ENCODE peak calls at places on chromosomes 12 and 14, in seven cellular contexts. Q is LoVo, A is right atrium auricular region, E is GM03348, H is cardiac fibroblast, O is neural crest cell, S is DMS53. N is an unnamed sample.

GRCh38 chr14:49050836-49051235 is 535.3 kb downstream of the RPS29 start:
- DNase-seq in H (no peak), S (peak; percentile 25), E (no peak), O (no peak), A (no peak), Q (no peak), N (no peak)

GRCh38 chr12:20505056-20505455 is 136.7 kb downstream of the PDE3A start:
- DNase-seq in O (no peak), Q (no peak), A (no peak), H (peak; percentile 67), E (no peak), S (no peak), N (no peak)

GRCh38 chr12:77888611-77889010 is 57.9 kb downstream of the NAV3 start:
- DNase-seq in A (no peak), H (peak; percentile 91), Q (peak; percentile 57), E (peak; percentile 20), S (peak; percentile 84), O (no peak), N (no peak)

GRCh38 chr14:58638231-58639205 is 756 bp downstream of the DACT1 start:
- DNase-seq in H (peak; percentile 43), S (peak; percentile 59), E (peak; percentile 62), A (no peak), O (peak; percentile 26), Q (peak; percentile 31), N (peak; percentile 26)

GRCh38 chr12:40183745-40184144 is 41.1 kb upstream of the LRRK2 start:
- DNase-seq in A (no peak), H (no peak), E (no peak), Q (no peak), S (no peak), O (no peak), N (no peak)

GRCh38 chr14:78758333-78758732 is 588.2 kb downstream of the NRXN3 start:
- DNase-seq in Q (peak; percentile 16), O (peak; percentile 40), E (peak; percentile 51), A (no peak), S (peak; percentile 84), H (peak; percentile 37), N (no peak)

GRCh38 chr12:117124421-117125274 is 25.4 kb upstream of the TESC start:
- DNase-seq in H (no peak), E (no peak), Q (no peak), A (no peak), S (peak; percentile 58), O (no peak), N (no peak)

GRCh38 chr12:97541366-97541765 is 78.8 kb downstream of the RMST start:
- DNase-seq in Q (no peak), O (no peak), S (no peak), A (no peak), E (no peak), H (no peak), N (no peak)

GRCh38 chr12:47770086-47770726 is 2.8 kb upstream of the SLC48A1 start:
- DNase-seq in O (no peak), Q (no peak), S (no peak), A (no peak), E (peak; percentile 72), H (peak; percentile 70), N (no peak)

GRCh38 chr12:96408993-96409392 is 8.8 kb upstream of the CDK17 start:
- DNase-seq in H (no peak), Q (no peak), A (no peak), S (no peak), O (no peak), E (no peak), N (no peak)

GRCh38 chr14:97486601-97487120 is 689.5 kb downstream of the VRK1 start:
- DNase-seq in A (no peak), Q (no peak), E (no peak), H (no peak), O (no peak), S (no peak), N (no peak)

GRCh38 chr12:9745191-9745590 is 12.3 kb upstream of the CLECL1 start:
- DNase-seq in H (no peak), Q (no peak), O (no peak), A (no peak), S (no peak), E (no peak), N (no peak)

GRCh38 chr14:74905595-74906142 is 17.4 kb downstream of the RPS6KL1 start:
- DNase-seq in S (peak; percentile 61), H (peak; percentile 56), O (peak; percentile 86), A (peak; percentile 75), E (peak; percentile 85), Q (peak; percentile 42), N (peak; percentile 91)

GRCh38 chr12:24681570-24681969 is 267.3 kb downstream of the BCAT1 start:
- DNase-seq in A (no peak), H (no peak), S (no peak), E (no peak), O (no peak), Q (no peak), N (no peak)

GRCh38 chr12:53974084-53975018 is at the start of gene HOTAIR:
- DNase-seq in S (peak; percentile 38), Q (no peak), A (no peak), O (no peak), E (peak; percentile 88), H (no peak), N (no peak)

GRCh38 chr12:42145197-42145549 is 499 bp upstream of the GXYLT1 start:
- DNase-seq in E (no peak), H (no peak), A (no peak), S (peak; percentile 84), Q (peak; percentile 27), O (no peak), N (no peak)

GRCh38 chr14:73428354-73428824 is 30.0 kb downstream of the NUMB start:
- DNase-seq in S (peak; percentile 61), A (no peak), Q (no peak), O (no peak), H (no peak), E (no peak), N (no peak)

GRCh38 chr12:98419101-98419794 is 96.1 kb upstream of the TMPO start:
- DNase-seq in Q (no peak), O (no peak), A (no peak), H (no peak), E (peak; percentile 21), S (no peak), N (no peak)

GRCh38 chr12:99983721-99984258 is 946 bp downstream of the ANKS1B start:
- DNase-seq in Q (no peak), O (no peak), A (no peak), S (peak; percentile 65), H (peak; percentile 1), E (no peak), N (no peak)

GRCh38 chr12:116276433-116277216 is 868 bp downstream of the MED13L start:
- DNase-seq in H (peak; percentile 66), O (peak; percentile 55), E (peak; percentile 73), A (peak; percentile 77), S (peak; percentile 90), Q (peak; percentile 64), N (peak; percentile 69)

GRCh38 chr12:21502164-21502496 is 541 bp downstream of the GOLT1B start:
- DNase-seq in A (no peak), S (peak; percentile 67), E (peak; percentile 55), H (peak; percentile 42), O (no peak), Q (peak; percentile 14), N (peak; percentile 43)

GRCh38 chr12:108482717-108483212 is 32.3 kb upstream of the FICD start:
- DNase-seq in E (no peak), A (no peak), H (peak; percentile 9), S (peak; percentile 55), Q (no peak), O (no peak), N (no peak)

GRCh38 chr12:53568428-53569173 is 57.6 kb downstream of the ATF7 start:
- DNase-seq in Q (no peak), E (no peak), S (no peak), A (no peak), O (no peak), H (no peak), N (no peak)

GRCh38 chr12:78584695-78585094 is 279.9 kb upstream of the SYT1 start:
- DNase-seq in S (peak; percentile 79), Q (peak; percentile 15), O (no peak), A (no peak), H (peak; percentile 40), E (no peak), N (no peak)

GRCh38 chr14:75188520-75189267 is 12.3 kb upstream of the TMED10 start:
- DNase-seq in A (no peak), H (no peak), S (no peak), O (no peak), Q (no peak), E (no peak), N (no peak)

GRCh38 chr12:12265571-12266388 is 1.1 kb downstream of the LRP6 start:
- DNase-seq in E (peak; percentile 37), Q (no peak), S (peak; percentile 66), A (no peak), O (no peak), H (peak; percentile 54), N (no peak)

GRCh38 chr14:51442513-51443175 is 202.6 kb downstream of the TMX1 start:
- DNase-seq in O (no peak), H (peak; percentile 99), E (peak; percentile 83), A (peak; percentile 67), S (no peak), Q (no peak), N (no peak)

GRCh38 chr12:93785262-93786010 is 108.3 kb downstream of the CRADD start:
- DNase-seq in H (peak; percentile 98), E (peak; percentile 78), Q (peak; percentile 91), A (peak; percentile 85), O (no peak), S (peak; percentile 49), N (peak; percentile 53)

GRCh38 chr14:75742867-75743266 is 81.8 kb downstream of the TTLL5 start:
- DNase-seq in H (no peak), E (no peak), S (no peak), Q (no peak), A (no peak), O (no peak), N (no peak)

GRCh38 chr12:29389295-29389919 is 8.4 kb upstream of the ERGIC2 start:
- DNase-seq in E (no peak), H (no peak), A (no peak), Q (no peak), O (no peak), S (no peak), N (no peak)

GRCh38 chr14:22812744-22813143 is 2.5 kb downstream of the SLC7A7 start:
- DNase-seq in Q (no peak), O (no peak), E (no peak), S (no peak), A (no peak), H (no peak), N (no peak)

GRCh38 chr14:69518341-69519101 is 34.0 kb downstream of the PLEKHD1 start:
- DNase-seq in E (no peak), S (no peak), H (no peak), Q (no peak), A (no peak), O (no peak), N (no peak)